ENCODE peak calls at places on chromosomes 12 and 14, in seven cellular contexts. S is OCI-LY7, F is occipital lobe, W is Calu3, T is DMS153, C is fibroblast of pulmonary artery, I is KG1. Y is an unnamed sample.

GRCh38 chr12:78418919-78419318 is 445.7 kb upstream of the SYT1 start:
- DNase-seq in S (peak), T (no peak), F (no peak), W (no peak), C (no peak), I (peak), Y (no peak)

GRCh38 chr12:57620936-57621496 is 9.8 kb downstream of the ARHGEF25 start:
- DNase-seq in F (no peak), W (no peak), I (no peak), S (no peak), T (no peak), C (no peak), Y (no peak)

GRCh38 chr14:34501004-34501580 is 38.4 kb downstream of the EAPP start:
- DNase-seq in C (no peak), T (no peak), W (no peak), F (no peak), I (no peak), S (no peak), Y (no peak)

GRCh38 chr12:18824287-18824686 is 86.4 kb downstream of the CAPZA3 start:
- DNase-seq in S (no peak), I (no peak), C (no peak), F (no peak), T (no peak), W (no peak), Y (no peak)

GRCh38 chr14:80638620-80639215 is 302.8 kb downstream of the CEP128 start:
- DNase-seq in S (no peak), T (no peak), C (peak), W (peak), I (no peak), F (no peak), Y (no peak)

GRCh38 chr12:56518570-56518969 is 3.0 kb upstream of the RBMS2 start:
- DNase-seq in T (no peak), C (peak), F (no peak), W (no peak), I (no peak), S (no peak), Y (peak)

GRCh38 chr14:105444859-105445258 is 25.2 kb downstream of the MTA1 start:
- DNase-seq in W (no peak), F (no peak), C (no peak), S (no peak), T (no peak), I (no peak), Y (no peak)

GRCh38 chr12:27622436-27623185 is 73.6 kb upstream of the REP15 start:
- DNase-seq in C (no peak), T (no peak), W (no peak), I (no peak), F (no peak), S (no peak), Y (peak)

GRCh38 chr12:104737682-104738370 is 220.3 kb downstream of the SLC41A2 start:
- DNase-seq in I (no peak), F (no peak), S (no peak), W (no peak), C (no peak), T (peak), Y (no peak)

GRCh38 chr12:100168562-100168961 is 25.9 kb upstream of the BLTP3B start:
- DNase-seq in I (no peak), C (no peak), T (no peak), F (no peak), S (no peak), W (no peak), Y (no peak)

GRCh38 chr12:177980-178714 is 35.8 kb downstream of the SLC6A12 start:
- DNase-seq in S (no peak), T (no peak), W (no peak), F (no peak), C (no peak), I (no peak), Y (no peak)

GRCh38 chr14:76461886-76462285 is 85.9 kb downstream of the ESRRB start:
- DNase-seq in T (no peak), C (no peak), W (no peak), I (no peak), F (no peak), S (no peak), Y (no peak)

GRCh38 chr12:88805692-88806091 is 225.4 kb upstream of the KITLG start:
- DNase-seq in T (no peak), F (no peak), W (no peak), I (no peak), C (no peak), S (no peak), Y (no peak)

GRCh38 chr12:4908694-4909396 is 860 bp upstream of the KCNA1 start:
- DNase-seq in C (no peak), F (peak), T (peak), S (no peak), I (no peak), W (no peak), Y (no peak)

GRCh38 chr12:31813305-31813704 is 84.5 kb upstream of the AMN1 start:
- DNase-seq in I (no peak), F (no peak), W (no peak), C (peak), S (no peak), T (no peak), Y (peak)

GRCh38 chr12:49624919-49625577 is 1.7 kb downstream of the PRPF40B start:
- DNase-seq in T (no peak), F (no peak), W (no peak), S (no peak), C (peak), I (no peak), Y (peak)

GRCh38 chr12:5428332-5429221 is 3.3 kb upstream of the NTF3 start:
- DNase-seq in C (peak), S (peak), F (no peak), T (no peak), I (peak), W (no peak), Y (peak)

GRCh38 chr12:40794087-40794486 is 101.8 kb downstream of the CNTN1 start:
- DNase-seq in W (no peak), F (no peak), I (no peak), C (no peak), T (no peak), S (no peak), Y (peak)

GRCh38 chr14:70416322-70416716 is 571 bp downstream of the SYNJ2BP start:
- DNase-seq in F (no peak), C (peak), T (peak), S (no peak), I (no peak), W (no peak), Y (peak)

GRCh38 chr12:123150273-123150803 is 552 bp downstream of the PITPNM2 start:
- DNase-seq in T (no peak), C (no peak), I (no peak), F (no peak), S (no peak), W (no peak), Y (peak)